ENCODE peak calls at places on chromosome 22, in five cellular contexts. S is cardiac muscle cell, Q is stomach, Y is kidney epithelial cell, N is OCI-LY7. Z is an unnamed sample.

GRCh38 chr22:44918166-44918924 is 91.5 kb downstream of the PHF21B start:
- DNase-seq in S (no peak), Q (no peak), Y (no peak), N (no peak), Z (no peak)

GRCh38 chr22:22955866-22956535 is 68.4 kb downstream of the IGLL5 start:
- DNase-seq in S (peak), Q (peak), Y (peak), N (peak), Z (peak)

GRCh38 chr22:49761836-49762235 is 65.8 kb downstream of the BRD1 start:
- DNase-seq in S (no peak), Q (no peak), Y (no peak), N (no peak), Z (no peak)

GRCh38 chr22:41636467-41636866 is 15.4 kb downstream of the XRCC6 start:
- DNase-seq in S (peak), Q (no peak), Y (no peak), N (no peak), Z (no peak)

GRCh38 chr22:45905924-45906865 is 70.8 kb downstream of the WNT7B start:
- DNase-seq in S (peak), Q (no peak), Y (no peak), N (no peak), Z (no peak)

GRCh38 chr22:17063372-17064106 is 21.3 kb upstream of the IL17RA start:
- DNase-seq in S (peak), Q (peak), Y (no peak), N (no peak), Z (no peak)

GRCh38 chr22:43747877-43748276 is 64.2 kb downstream of the EFCAB6 start:
- DNase-seq in S (no peak), Q (no peak), Y (no peak), N (no peak), Z (no peak)

GRCh38 chr22:48710410-48710809 is 1117.3 kb downstream of the BRD1 start:
- DNase-seq in S (no peak), Q (no peak), Y (no peak), N (no peak), Z (no peak)

GRCh38 chr22:41943661-41944209 is 3.2 kb downstream of the CENPM start:
- DNase-seq in S (no peak), Q (peak), Y (no peak), N (no peak), Z (no peak)

GRCh38 chr22:42500164-42500835 is 19.3 kb downstream of the RRP7A start:
- DNase-seq in S (peak), Q (peak), Y (no peak), N (peak), Z (peak)

GRCh38 chr22:42764895-42765363 is 44.3 kb upstream of the A4GALT start:
- DNase-seq in S (no peak), Q (no peak), Y (no peak), N (no peak), Z (no peak)

GRCh38 chr22:45957826-45958225 is 19.1 kb downstream of the WNT7B start:
- DNase-seq in S (no peak), Q (no peak), Y (no peak), N (no peak), Z (no peak)

GRCh38 chr22:30441088-30441487 is 15.5 kb downstream of the MTFP1 start:
- DNase-seq in S (no peak), Q (no peak), Y (no peak), N (no peak), Z (no peak)

GRCh38 chr22:47065756-47066615 is 303.5 kb downstream of the TBC1D22A start:
- DNase-seq in S (peak), Q (peak), Y (no peak), N (no peak), Z (no peak)

GRCh38 chr22:33529424-33530113 is 390.7 kb downstream of the LARGE1 start:
- DNase-seq in S (peak), Q (no peak), Y (no peak), N (no peak), Z (no peak)

GRCh38 chr22:27973851-27974250 is 54.8 kb upstream of the PITPNB start:
- DNase-seq in S (no peak), Q (no peak), Y (no peak), N (no peak), Z (no peak)

GRCh38 chr22:44025171-44026065 is 1.3 kb downstream of the PARVB start:
- DNase-seq in S (no peak), Q (peak), Y (no peak), N (peak), Z (peak)

GRCh38 chr22:42300286-42301071 is 30.0 kb upstream of the TCF20 start:
- DNase-seq in S (no peak), Q (peak), Y (peak), N (peak), Z (peak)

GRCh38 chr22:44920183-44920582 is 89.6 kb downstream of the PHF21B start:
- DNase-seq in S (no peak), Q (no peak), Y (no peak), N (no peak), Z (no peak)

GRCh38 chr22:17742528-17742902 is 31.8 kb downstream of the BID start:
- DNase-seq in S (peak), Q (peak), Y (peak), N (peak), Z (peak)

GRCh38 chr22:31561238-31561887 is 65.0 kb downstream of the SFI1 start:
- DNase-seq in S (peak), Q (peak), Y (peak), N (peak), Z (no peak)

GRCh38 chr22:31561970-31562369 is 65.6 kb downstream of the SFI1 start:
- DNase-seq in S (no peak), Q (no peak), Y (no peak), N (no peak), Z (no peak)

GRCh38 chr22:31550871-31551370 is 54.6 kb downstream of the SFI1 start:
- DNase-seq in S (no peak), Q (no peak), Y (no peak), N (no peak), Z (no peak)

DNA sequence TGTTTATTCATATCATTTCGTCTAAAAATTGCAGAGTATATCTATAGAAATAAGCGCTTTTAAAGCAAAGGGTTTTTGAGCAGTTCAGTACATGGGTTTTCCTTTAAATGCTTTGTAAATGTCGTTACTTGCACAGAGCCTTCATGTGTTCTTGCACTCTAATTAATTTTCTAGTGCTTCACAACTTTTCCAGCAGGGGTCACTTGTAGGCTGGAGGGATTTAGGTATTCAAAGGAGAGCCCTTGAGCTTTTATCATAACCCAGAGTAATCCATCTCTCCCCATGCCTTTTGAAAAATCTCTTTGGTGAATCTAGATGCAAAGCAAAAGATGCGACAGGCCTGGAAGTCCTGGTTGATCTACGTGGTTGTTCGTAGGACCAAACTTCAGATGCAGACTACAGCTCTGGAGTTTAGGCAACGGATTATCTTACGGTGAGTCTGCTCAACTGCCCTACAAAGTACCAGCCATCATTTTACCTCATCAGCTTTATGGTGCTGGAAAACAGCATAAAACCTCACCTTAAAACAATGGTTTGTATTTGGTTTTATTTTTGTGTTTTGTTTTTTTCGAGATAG is 60.4 kb downstream of the SFI1 start:
- DNase-seq in S (peak), Q (no peak), Y (no peak), N (peak), Z (no peak)
- TF ChIP-seq CTCF in S (peak), Q (peak), Y (peak), N (peak), Z (peak)

DNA sequence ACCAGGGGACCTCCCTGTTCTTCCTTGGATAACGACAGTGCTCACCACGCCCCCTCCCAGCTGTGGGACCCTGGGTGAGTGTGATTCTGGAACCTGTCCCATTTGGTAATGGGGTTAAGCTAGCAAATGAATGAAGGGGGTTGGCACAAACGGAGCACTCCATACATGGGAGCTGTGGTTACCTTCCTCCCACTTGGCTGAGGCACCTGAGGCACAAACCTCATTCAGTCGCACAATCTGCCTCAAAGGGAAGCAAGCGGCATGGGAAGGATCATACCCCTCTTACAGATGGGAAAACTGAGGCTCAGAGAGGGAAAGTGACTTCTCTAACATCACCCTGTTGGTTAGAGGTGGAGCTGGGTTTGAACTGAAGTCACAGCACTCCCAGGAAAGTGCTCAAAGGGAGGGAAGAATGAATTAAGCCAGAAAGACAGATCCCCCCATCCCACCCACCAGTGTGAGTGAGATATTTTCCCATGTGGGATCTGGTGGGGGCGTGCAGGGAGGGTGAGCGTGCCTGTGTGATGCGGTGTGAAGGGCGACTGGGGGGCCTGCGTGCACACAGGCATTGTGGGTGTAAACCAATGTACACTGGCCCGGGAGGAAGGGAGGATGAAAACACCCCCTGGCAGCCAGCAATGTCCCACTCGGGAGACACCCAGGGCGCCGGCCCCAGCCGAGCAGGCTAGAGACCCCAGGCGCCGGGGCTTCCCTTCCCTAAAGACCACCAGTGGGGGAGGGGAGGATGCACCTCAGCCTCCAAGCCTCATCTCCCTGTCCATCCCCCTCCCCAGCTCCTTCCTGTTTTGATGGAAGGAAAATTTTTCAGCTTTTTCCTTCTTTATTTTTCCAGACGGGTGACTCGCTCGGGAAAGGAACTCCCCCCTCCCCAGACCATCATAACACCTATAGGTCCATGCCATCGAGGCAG is 7.9 kb upstream of the PDGFB start:
- DNase-seq in S (no peak), Q (no peak), Y (no peak), N (no peak), Z (no peak)
- H3K4me3 ChIP-seq in S (no peak), Q (no peak), Y (peak), N (no peak), Z (no peak)

DNA sequence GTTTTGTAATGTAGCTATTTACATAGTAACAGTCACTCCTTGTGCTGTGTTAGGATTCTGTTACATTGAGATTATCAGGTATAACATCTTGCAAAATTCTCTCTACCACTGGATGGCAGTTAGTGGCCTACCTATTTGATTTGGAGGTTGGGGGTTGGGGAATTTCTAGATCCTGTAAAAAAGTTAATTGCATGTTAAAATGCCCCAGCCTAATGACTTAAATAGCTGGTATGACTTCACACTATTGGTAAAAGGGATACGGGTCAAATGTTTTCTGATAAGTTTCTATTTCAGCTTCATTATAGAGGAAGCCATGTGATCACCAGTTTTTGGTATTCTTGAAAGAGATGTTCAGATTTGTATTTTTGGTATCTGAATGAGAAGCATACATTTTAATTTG is 2.8 kb downstream of the GRK3 start:
- DNase-seq in S (no peak), Q (no peak), Y (no peak), N (peak), Z (no peak)
- TF ChIP-seq CTCF in S (no peak), Q (no peak), Y (no peak), N (peak), Z (no peak)

DNA sequence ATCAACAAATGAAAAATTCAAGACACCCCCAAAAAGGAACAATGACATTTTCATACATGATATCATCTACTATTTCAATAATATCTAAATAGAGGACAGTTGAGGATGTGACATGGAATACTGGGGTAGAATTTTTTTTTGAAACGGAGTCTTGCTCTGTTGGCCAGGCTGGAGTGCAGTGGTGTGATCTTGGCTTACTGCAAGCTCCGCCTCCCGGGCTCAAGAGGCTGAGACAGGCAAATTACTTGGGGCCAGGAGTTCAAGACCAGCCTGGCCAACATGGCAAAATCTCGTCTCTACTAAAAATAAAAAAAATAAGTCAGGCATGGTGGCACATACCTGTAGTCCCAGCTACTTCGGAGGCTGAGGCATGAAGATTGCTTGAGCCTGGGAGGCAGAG is 41.4 kb downstream of the LRRC74B start:
- DNase-seq in S (no peak), Q (no peak), Y (no peak), N (no peak), Z (no peak)
- H3K4me3 ChIP-seq in S (no peak), Q (no peak), Y (no peak), N (no peak), Z (no peak)

DNA sequence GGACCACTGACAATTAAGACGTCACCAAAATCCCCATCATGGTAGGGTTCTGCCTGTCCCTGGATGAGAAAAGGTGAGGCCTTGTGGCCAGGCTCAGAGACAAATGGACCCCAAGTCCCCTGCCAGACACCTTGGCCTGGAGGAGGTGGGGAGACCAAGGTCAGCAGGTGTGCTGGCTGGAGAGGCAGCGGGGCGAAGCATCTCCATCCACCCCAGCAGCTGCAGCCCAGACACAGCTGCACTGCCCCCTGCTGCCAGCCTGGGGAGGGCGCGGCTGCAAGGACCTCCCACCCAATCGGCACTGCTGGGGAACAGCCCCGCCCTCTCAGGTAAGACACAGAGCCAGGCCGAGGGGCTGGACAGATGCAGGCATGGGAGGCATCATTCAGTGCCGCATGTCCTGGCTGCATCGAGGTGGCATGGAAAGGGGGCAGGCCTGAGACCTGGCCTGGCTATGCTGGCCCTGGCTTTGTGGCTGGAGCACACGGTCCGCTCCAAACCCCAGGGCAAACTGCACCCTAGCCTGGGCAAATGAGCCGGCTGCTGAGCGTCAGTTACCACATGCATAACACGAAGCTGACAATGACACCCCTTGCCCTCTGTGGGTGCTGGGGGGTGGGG is 12.2 kb upstream of the MFNG start:
- DNase-seq in S (no peak), Q (peak), Y (no peak), N (peak), Z (no peak)
- TF ChIP-seq CTCF in S (peak), Q (peak), Y (peak), N (peak), Z (peak)

DNA sequence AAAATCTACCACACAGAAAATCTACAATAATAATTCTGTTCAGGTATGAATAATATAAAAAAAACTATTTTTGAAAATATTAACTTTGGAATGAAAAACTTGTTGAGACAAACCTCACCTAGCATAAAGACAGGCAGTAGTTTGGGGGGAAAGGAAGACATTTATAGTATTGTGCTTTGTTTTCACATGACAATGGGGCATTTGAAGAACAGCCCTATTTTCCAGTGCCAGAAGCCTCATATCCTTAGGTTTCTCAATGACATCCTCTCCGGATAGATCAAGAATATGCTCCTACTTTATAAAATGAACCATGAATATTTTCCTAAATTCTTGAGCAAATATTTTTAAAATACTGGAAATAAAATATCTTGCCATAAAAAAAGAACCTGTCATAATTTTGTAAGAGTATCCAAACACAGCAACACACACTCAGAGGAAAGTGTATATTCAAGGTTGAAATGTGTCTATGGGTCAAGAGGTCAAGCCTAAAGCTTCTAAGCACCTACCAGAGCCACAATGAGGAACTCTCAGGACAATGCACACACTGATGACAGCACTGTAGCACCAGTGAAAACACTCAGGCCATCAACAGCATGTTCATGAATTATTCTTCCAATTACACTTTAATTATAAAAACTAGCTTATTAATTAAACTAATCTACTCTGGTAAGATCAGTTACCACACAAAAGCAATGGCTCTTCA is 68.7 kb downstream of the MRTFA start:
- DNase-seq in S (no peak), Q (no peak), Y (no peak), N (no peak), Z (no peak)
- H3K4me3 ChIP-seq in S (no peak), Q (no peak), Y (no peak), N (no peak), Z (no peak)

GRCh38 chr22:24090581-24090980 is 79.5 kb downstream of the CABIN1 start:
- DNase-seq in S (no peak), Q (no peak), Y (no peak), N (no peak), Z (no peak)

GRCh38 chr22:24086310-24086709 is 75.2 kb downstream of the CABIN1 start:
- DNase-seq in S (no peak), Q (no peak), Y (no peak), N (no peak), Z (no peak)

GRCh38 chr22:24089951-24090350 is 78.8 kb downstream of the CABIN1 start:
- DNase-seq in S (no peak), Q (no peak), Y (no peak), N (no peak), Z (no peak)

GRCh38 chr22:24087071-24087795 is 76.1 kb downstream of the CABIN1 start:
- DNase-seq in S (no peak), Q (no peak), Y (no peak), N (no peak), Z (no peak)

DNA sequence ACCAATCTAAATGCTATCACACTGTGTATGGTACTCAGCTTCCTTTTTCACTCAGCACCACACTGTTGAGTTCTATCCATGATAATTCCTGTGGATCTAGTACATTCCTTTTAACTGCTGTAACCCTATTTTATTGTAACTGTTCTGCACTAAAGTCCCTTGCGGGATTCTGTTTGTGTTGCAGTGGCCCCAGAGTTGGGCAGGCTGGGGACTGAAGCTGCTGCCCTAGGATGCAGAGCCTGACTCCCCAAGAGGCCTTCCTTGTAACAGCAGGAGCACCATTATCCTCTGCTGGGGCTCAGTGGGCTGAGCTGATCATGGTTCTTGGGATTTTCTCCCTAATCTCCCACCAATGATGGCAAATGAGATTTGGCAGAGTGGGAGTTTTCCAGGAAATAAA is 77.7 kb downstream of the CABIN1 start:
- DNase-seq in S (no peak), Q (no peak), Y (no peak), N (no peak), Z (no peak)
- TF ChIP-seq CTCF in S (no peak), Q (no peak), Y (no peak), N (no peak), Z (no peak)

Z was measured in GM12864.